ENCODE peak calls at places on chromosomes 6 and 20, in six cellular contexts. One of them, this sample, is unnamed.

GRCh38 chr20:872855-873520 is 39.5 kb downstream of the FAM110A start:
- DNase-seq in nephron progenitor cell: peak; percentile 41
- DNase-seq in GM20000: no peak
- DNase-seq in GM12865: no peak
- DNase-seq in cardiac muscle cell: peak; percentile 31
- DNase-seq in endothelial cell: peak; percentile 34
- DNase-seq in this sample: no peak

GRCh38 chr6:68059894-68060293 is 575.2 kb upstream of the ADGRB3 start:
- DNase-seq in nephron progenitor cell: no peak
- DNase-seq in GM20000: peak; percentile 1
- DNase-seq in GM12865: peak; percentile 29
- DNase-seq in cardiac muscle cell: no peak
- DNase-seq in endothelial cell: no peak
- DNase-seq in this sample: no peak

GRCh38 chr20:14956538-14956937 is 619.1 kb upstream of the FLRT3 start:
- DNase-seq in nephron progenitor cell: no peak
- DNase-seq in GM20000: no peak
- DNase-seq in GM12865: no peak
- DNase-seq in cardiac muscle cell: no peak
- DNase-seq in endothelial cell: no peak
- DNase-seq in this sample: no peak

GRCh38 chr20:48339986-48340884 is 487.6 kb downstream of the PREX1 start:
- DNase-seq in nephron progenitor cell: no peak
- DNase-seq in GM20000: peak; percentile 51
- DNase-seq in GM12865: peak; percentile 67
- DNase-seq in cardiac muscle cell: no peak
- DNase-seq in endothelial cell: no peak
- DNase-seq in this sample: no peak

GRCh38 chr6:31308050-31308844 is 36.4 kb upstream of the HLA-C start:
- DNase-seq in nephron progenitor cell: no peak
- DNase-seq in GM20000: peak; percentile 81
- DNase-seq in GM12865: peak; percentile 88
- DNase-seq in cardiac muscle cell: no peak
- DNase-seq in endothelial cell: peak; percentile 8
- DNase-seq in this sample: peak; percentile 10

GRCh38 chr6:148082721-148083120 is 259.9 kb upstream of the SASH1 start:
- DNase-seq in nephron progenitor cell: no peak
- DNase-seq in GM20000: no peak
- DNase-seq in GM12865: no peak
- DNase-seq in cardiac muscle cell: no peak
- DNase-seq in endothelial cell: no peak
- DNase-seq in this sample: no peak

GRCh38 chr6:140355476-140355875 is 981.0 kb upstream of the CITED2 start:
- DNase-seq in nephron progenitor cell: no peak
- DNase-seq in GM20000: no peak
- DNase-seq in GM12865: no peak
- DNase-seq in cardiac muscle cell: no peak
- DNase-seq in endothelial cell: no peak
- DNase-seq in this sample: no peak

GRCh38 chr6:86728976-86729375 is 208.4 kb upstream of the HTR1E start:
- DNase-seq in nephron progenitor cell: no peak
- DNase-seq in GM20000: no peak
- DNase-seq in GM12865: no peak
- DNase-seq in cardiac muscle cell: no peak
- DNase-seq in endothelial cell: no peak
- DNase-seq in this sample: no peak

GRCh38 chr6:132763269-132763668 is 5.6 kb upstream of the VNN2 start:
- DNase-seq in nephron progenitor cell: no peak
- DNase-seq in GM20000: peak; percentile 63
- DNase-seq in GM12865: peak; percentile 79
- DNase-seq in cardiac muscle cell: no peak
- DNase-seq in endothelial cell: no peak
- DNase-seq in this sample: no peak

GRCh38 chr20:59810376-59811187 is 122.9 kb downstream of the SYCP2 start:
- DNase-seq in nephron progenitor cell: no peak
- DNase-seq in GM20000: no peak
- DNase-seq in GM12865: no peak
- DNase-seq in cardiac muscle cell: no peak
- DNase-seq in endothelial cell: no peak
- DNase-seq in this sample: no peak

GRCh38 chr6:6749791-6750434 is 161.4 kb downstream of the LY86 start:
- DNase-seq in nephron progenitor cell: peak; percentile 20
- DNase-seq in GM20000: no peak
- DNase-seq in GM12865: no peak
- DNase-seq in cardiac muscle cell: peak; percentile 20
- DNase-seq in endothelial cell: no peak
- DNase-seq in this sample: no peak

GRCh38 chr6:14053776-14054175 is 63.8 kb upstream of the CD83 start:
- DNase-seq in nephron progenitor cell: no peak
- DNase-seq in GM20000: no peak
- DNase-seq in GM12865: no peak
- DNase-seq in cardiac muscle cell: no peak
- DNase-seq in endothelial cell: no peak
- DNase-seq in this sample: no peak

GRCh38 chr6:147040041-147040440 is 164.2 kb upstream of the STXBP5 start:
- DNase-seq in nephron progenitor cell: no peak
- DNase-seq in GM20000: no peak
- DNase-seq in GM12865: no peak
- DNase-seq in cardiac muscle cell: no peak
- DNase-seq in endothelial cell: no peak
- DNase-seq in this sample: no peak

GRCh38 chr20:46139243-46139889 is 21.3 kb downstream of the CD40 start:
- DNase-seq in nephron progenitor cell: no peak
- DNase-seq in GM20000: no peak
- DNase-seq in GM12865: no peak
- DNase-seq in cardiac muscle cell: peak; percentile 27
- DNase-seq in endothelial cell: no peak
- DNase-seq in this sample: no peak

GRCh38 chr20:60808701-60809100 is 443.4 kb upstream of the CDH4 start:
- DNase-seq in nephron progenitor cell: no peak
- DNase-seq in GM20000: no peak
- DNase-seq in GM12865: no peak
- DNase-seq in cardiac muscle cell: no peak
- DNase-seq in endothelial cell: no peak
- DNase-seq in this sample: no peak

GRCh38 chr20:53782612-53783246 is 189.1 kb upstream of the ZNF217 start:
- DNase-seq in nephron progenitor cell: no peak
- DNase-seq in GM20000: no peak
- DNase-seq in GM12865: no peak
- DNase-seq in cardiac muscle cell: no peak
- DNase-seq in endothelial cell: no peak
- DNase-seq in this sample: no peak

GRCh38 chr20:25299801-25300200 is 51.9 kb downstream of the PYGB start:
- DNase-seq in nephron progenitor cell: no peak
- DNase-seq in GM20000: no peak
- DNase-seq in GM12865: no peak
- DNase-seq in cardiac muscle cell: no peak
- DNase-seq in endothelial cell: no peak
- DNase-seq in this sample: no peak

GRCh38 chr6:68635412-68635705 is 277 bp downstream of the ADGRB3 start:
- DNase-seq in nephron progenitor cell: no peak
- DNase-seq in GM20000: no peak
- DNase-seq in GM12865: no peak
- DNase-seq in cardiac muscle cell: no peak
- DNase-seq in endothelial cell: no peak
- DNase-seq in this sample: no peak

GRCh38 chr6:155310596-155310995 is 3.7 kb downstream of the TFB1M start:
- DNase-seq in nephron progenitor cell: no peak
- DNase-seq in GM20000: no peak
- DNase-seq in GM12865: no peak
- DNase-seq in cardiac muscle cell: no peak
- DNase-seq in endothelial cell: no peak
- DNase-seq in this sample: no peak

GRCh38 chr6:151998784-151999183 is 191.3 kb downstream of the ESR1 start:
- DNase-seq in nephron progenitor cell: no peak
- DNase-seq in GM20000: no peak
- DNase-seq in GM12865: no peak
- DNase-seq in cardiac muscle cell: no peak
- DNase-seq in endothelial cell: no peak
- DNase-seq in this sample: no peak

GRCh38 chr6:43271944-43272343 is 26.1 kb upstream of the SLC22A7 start:
- DNase-seq in nephron progenitor cell: no peak
- DNase-seq in GM20000: no peak
- DNase-seq in GM12865: no peak
- DNase-seq in cardiac muscle cell: no peak
- DNase-seq in endothelial cell: no peak
- DNase-seq in this sample: no peak
- TF ChIP-seq CTCF in nephron progenitor cell: no peak
- TF ChIP-seq CTCF in GM20000: no peak
- TF ChIP-seq CTCF in GM12865: no peak
- TF ChIP-seq CTCF in cardiac muscle cell: no peak
- TF ChIP-seq CTCF in endothelial cell: no peak
- TF ChIP-seq CTCF in this sample: no peak

GRCh38 chr6:42173101-42173500 is at the start of gene GUCA1A:
- DNase-seq in nephron progenitor cell: no peak
- DNase-seq in GM20000: no peak
- DNase-seq in GM12865: no peak
- DNase-seq in cardiac muscle cell: no peak
- DNase-seq in endothelial cell: no peak
- DNase-seq in this sample: no peak

GRCh38 chr6:42165016-42165415 is 8.1 kb upstream of the GUCA1A start:
- DNase-seq in nephron progenitor cell: no peak
- DNase-seq in GM20000: no peak
- DNase-seq in GM12865: no peak
- DNase-seq in cardiac muscle cell: no peak
- DNase-seq in endothelial cell: no peak
- DNase-seq in this sample: no peak

GRCh38 chr6:42166444-42167141 is 6.6 kb upstream of the GUCA1A start:
- DNase-seq in nephron progenitor cell: peak; percentile 90
- DNase-seq in GM20000: peak; percentile 87
- DNase-seq in GM12865: peak; percentile 77
- DNase-seq in cardiac muscle cell: peak; percentile 81
- DNase-seq in endothelial cell: peak; percentile 88
- DNase-seq in this sample: peak; percentile 78

GRCh38 chr6:42171813-42172595 is 1.2 kb upstream of the GUCA1A start:
- DNase-seq in nephron progenitor cell: no peak
- DNase-seq in GM20000: no peak
- DNase-seq in GM12865: no peak
- DNase-seq in cardiac muscle cell: no peak
- DNase-seq in endothelial cell: no peak
- DNase-seq in this sample: no peak

DNA sequence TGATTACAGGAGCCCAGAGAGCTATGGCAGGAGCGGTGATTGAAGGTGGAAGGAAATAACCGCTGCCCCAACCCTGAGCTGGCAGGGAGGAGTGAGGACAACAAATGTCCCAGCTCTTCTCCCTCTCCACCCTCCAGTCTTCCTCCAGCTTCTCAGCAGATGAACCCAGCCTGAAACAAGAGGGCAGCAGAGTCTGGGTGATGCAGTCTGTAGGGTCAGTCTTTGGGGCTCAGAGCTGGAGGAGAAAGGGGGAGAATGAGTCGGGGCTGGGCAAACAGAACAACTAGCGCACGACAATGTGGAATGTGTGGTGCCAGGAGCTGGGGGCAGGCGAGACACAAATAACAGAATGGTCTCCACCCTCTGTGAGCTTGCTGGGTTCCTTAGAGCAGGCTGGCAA is 4.5 kb upstream of the GUCA1A start:
- DNase-seq in nephron progenitor cell: no peak
- DNase-seq in GM20000: no peak
- DNase-seq in GM12865: no peak
- DNase-seq in cardiac muscle cell: no peak
- DNase-seq in endothelial cell: no peak
- DNase-seq in this sample: no peak
- TF ChIP-seq CTCF in nephron progenitor cell: no peak
- TF ChIP-seq CTCF in GM20000: no peak
- TF ChIP-seq CTCF in GM12865: no peak
- TF ChIP-seq CTCF in cardiac muscle cell: peak; percentile 17
- TF ChIP-seq CTCF in endothelial cell: no peak
- TF ChIP-seq CTCF in this sample: no peak

GRCh38 chr20:23198815-23199214 is 112.7 kb upstream of the CD93 start:
- DNase-seq in nephron progenitor cell: no peak
- DNase-seq in GM20000: no peak
- DNase-seq in GM12865: no peak
- DNase-seq in cardiac muscle cell: no peak
- DNase-seq in endothelial cell: no peak
- DNase-seq in this sample: no peak

GRCh38 chr20:23199356-23199755 is 113.2 kb upstream of the CD93 start:
- DNase-seq in nephron progenitor cell: no peak
- DNase-seq in GM20000: no peak
- DNase-seq in GM12865: no peak
- DNase-seq in cardiac muscle cell: no peak
- DNase-seq in endothelial cell: no peak
- DNase-seq in this sample: no peak

GRCh38 chr20:23201658-23202057 is 115.5 kb upstream of the CD93 start:
- DNase-seq in nephron progenitor cell: no peak
- DNase-seq in GM20000: no peak
- DNase-seq in GM12865: no peak
- DNase-seq in cardiac muscle cell: no peak
- DNase-seq in endothelial cell: no peak
- DNase-seq in this sample: no peak

GRCh38 chr20:23200413-23200812 is 114.3 kb upstream of the CD93 start:
- DNase-seq in nephron progenitor cell: no peak
- DNase-seq in GM20000: no peak
- DNase-seq in GM12865: peak; percentile 12
- DNase-seq in cardiac muscle cell: no peak
- DNase-seq in endothelial cell: no peak
- DNase-seq in this sample: no peak

GRCh38 chr20:23200914-23201313 is 114.8 kb upstream of the CD93 start:
- DNase-seq in nephron progenitor cell: peak; percentile 35
- DNase-seq in GM20000: peak; percentile 22
- DNase-seq in GM12865: peak; percentile 28
- DNase-seq in cardiac muscle cell: peak; percentile 58
- DNase-seq in endothelial cell: peak; percentile 50
- DNase-seq in this sample: peak; percentile 39
- TF ChIP-seq CTCF in nephron progenitor cell: peak; percentile 31
- TF ChIP-seq CTCF in GM20000: no peak
- TF ChIP-seq CTCF in GM12865: peak; percentile 35
- TF ChIP-seq CTCF in cardiac muscle cell: peak; percentile 34
- TF ChIP-seq CTCF in endothelial cell: peak; percentile 55
- TF ChIP-seq CTCF in this sample: peak; percentile 64

GRCh38 chr6:36852481-36853147 is 13.4 kb upstream of the CPNE5 start:
- DNase-seq in nephron progenitor cell: no peak
- DNase-seq in GM20000: no peak
- DNase-seq in GM12865: no peak
- DNase-seq in cardiac muscle cell: no peak
- DNase-seq in endothelial cell: no peak
- DNase-seq in this sample: no peak
- TF ChIP-seq CTCF in nephron progenitor cell: no peak
- TF ChIP-seq CTCF in GM20000: no peak
- TF ChIP-seq CTCF in GM12865: no peak
- TF ChIP-seq CTCF in cardiac muscle cell: no peak
- TF ChIP-seq CTCF in endothelial cell: no peak
- TF ChIP-seq CTCF in this sample: no peak

GRCh38 chr6:35924146-35924545 is 3.2 kb upstream of the SRPK1 start:
- DNase-seq in nephron progenitor cell: no peak
- DNase-seq in GM20000: no peak
- DNase-seq in GM12865: no peak
- DNase-seq in cardiac muscle cell: no peak
- DNase-seq in endothelial cell: no peak
- DNase-seq in this sample: no peak

GRCh38 chr6:35919085-35919826 is 1.6 kb downstream of the SRPK1 start:
- DNase-seq in nephron progenitor cell: no peak
- DNase-seq in GM20000: peak; percentile 45
- DNase-seq in GM12865: peak; percentile 16
- DNase-seq in cardiac muscle cell: no peak
- DNase-seq in endothelial cell: no peak
- DNase-seq in this sample: no peak

GRCh38 chr6:35922139-35922554 is 1.2 kb upstream of the SRPK1 start:
- DNase-seq in nephron progenitor cell: no peak
- DNase-seq in GM20000: no peak
- DNase-seq in GM12865: no peak
- DNase-seq in cardiac muscle cell: no peak
- DNase-seq in endothelial cell: no peak
- DNase-seq in this sample: no peak

GRCh38 chr6:35919827-35920751 is 809 bp downstream of the SRPK1 start:
- DNase-seq in nephron progenitor cell: peak; percentile 40
- DNase-seq in GM20000: no peak
- DNase-seq in GM12865: peak; percentile 57
- DNase-seq in cardiac muscle cell: peak; percentile 74
- DNase-seq in endothelial cell: peak; percentile 51
- DNase-seq in this sample: peak; percentile 12

GRCh38 chr6:35920793-35921732 is at the start of gene SRPK1:
- DNase-seq in nephron progenitor cell: peak; percentile 92
- DNase-seq in GM20000: peak; percentile 99
- DNase-seq in GM12865: peak; percentile 95
- DNase-seq in cardiac muscle cell: peak; percentile 92
- DNase-seq in endothelial cell: peak; percentile 88
- DNase-seq in this sample: peak; percentile 91
- TF ChIP-seq CTCF in nephron progenitor cell: no peak
- TF ChIP-seq CTCF in GM20000: no peak
- TF ChIP-seq CTCF in GM12865: no peak
- TF ChIP-seq CTCF in cardiac muscle cell: no peak
- TF ChIP-seq CTCF in endothelial cell: no peak
- TF ChIP-seq CTCF in this sample: peak; percentile 12